ENCODE peak calls at places on chromosomes 11 and 22, in nine cellular contexts. One of them, this sample, is unnamed.
A peak's percentile ranks its signal among the peaks of the same experiment; 100 is the strongest.

GRCh38 chr11:23542816-23543215 is 682.5 kb upstream of the CCDC179 start:
- DNase-seq in activated CD4-positive, alpha-beta T cell treated with anti-CD3 and anti-CD28 coated beads, Interleukin-2, amount 50 U/mL, for 48 hours: no peak
- DNase-seq in AG09319: no peak
- DNase-seq in nephron progenitor cell: no peak
- DNase-seq in foreskin fibroblast: no peak
- DNase-seq in renal cortical epithelial cell: no peak
- DNase-seq in RWPE1: no peak
- DNase-seq in endothelial cell of umbilical vein: no peak
- DNase-seq in AG04450: no peak
- DNase-seq in this sample: no peak

GRCh38 chr11:2570211-2570811 is 125.5 kb downstream of the KCNQ1 start:
- DNase-seq in activated CD4-positive, alpha-beta T cell treated with anti-CD3 and anti-CD28 coated beads, Interleukin-2, amount 50 U/mL, for 48 hours: no peak
- DNase-seq in AG09319: no peak
- DNase-seq in nephron progenitor cell: no peak
- DNase-seq in foreskin fibroblast: no peak
- DNase-seq in renal cortical epithelial cell: no peak
- DNase-seq in RWPE1: no peak
- DNase-seq in endothelial cell of umbilical vein: no peak
- DNase-seq in AG04450: no peak
- DNase-seq in this sample: no peak

GRCh38 chr11:36447947-36448346 is 62.1 kb downstream of the TRAF6 start:
- DNase-seq in activated CD4-positive, alpha-beta T cell treated with anti-CD3 and anti-CD28 coated beads, Interleukin-2, amount 50 U/mL, for 48 hours: no peak
- DNase-seq in AG09319: no peak
- DNase-seq in nephron progenitor cell: no peak
- DNase-seq in foreskin fibroblast: no peak
- DNase-seq in renal cortical epithelial cell: no peak
- DNase-seq in RWPE1: peak; percentile 48
- DNase-seq in endothelial cell of umbilical vein: no peak
- DNase-seq in AG04450: no peak
- DNase-seq in this sample: no peak

GRCh38 chr11:125496465-125496817 is 376 bp upstream of the FEZ1 start:
- DNase-seq in activated CD4-positive, alpha-beta T cell treated with anti-CD3 and anti-CD28 coated beads, Interleukin-2, amount 50 U/mL, for 48 hours: no peak
- DNase-seq in AG09319: no peak
- DNase-seq in nephron progenitor cell: no peak
- DNase-seq in foreskin fibroblast: no peak
- DNase-seq in renal cortical epithelial cell: peak; percentile 15
- DNase-seq in RWPE1: no peak
- DNase-seq in endothelial cell of umbilical vein: no peak
- DNase-seq in AG04450: no peak
- DNase-seq in this sample: no peak

GRCh38 chr22:39958916-39959639 is 1.1 kb upstream of the TMA7B start:
- DNase-seq in activated CD4-positive, alpha-beta T cell treated with anti-CD3 and anti-CD28 coated beads, Interleukin-2, amount 50 U/mL, for 48 hours: no peak
- DNase-seq in AG09319: no peak
- DNase-seq in nephron progenitor cell: no peak
- DNase-seq in foreskin fibroblast: no peak
- DNase-seq in renal cortical epithelial cell: no peak
- DNase-seq in RWPE1: no peak
- DNase-seq in endothelial cell of umbilical vein: no peak
- DNase-seq in AG04450: no peak
- DNase-seq in this sample: no peak

GRCh38 chr11:123454060-123454651 is 24.1 kb downstream of the GRAMD1B start:
- DNase-seq in activated CD4-positive, alpha-beta T cell treated with anti-CD3 and anti-CD28 coated beads, Interleukin-2, amount 50 U/mL, for 48 hours: peak; percentile 82
- DNase-seq in AG09319: no peak
- DNase-seq in nephron progenitor cell: no peak
- DNase-seq in foreskin fibroblast: no peak
- DNase-seq in renal cortical epithelial cell: peak; percentile 42
- DNase-seq in RWPE1: peak; percentile 70
- DNase-seq in endothelial cell of umbilical vein: peak; percentile 26
- DNase-seq in AG04450: no peak
- DNase-seq in this sample: peak; percentile 68

GRCh38 chr11:44971185-44971584 is 20.5 kb upstream of the TP53I11 start:
- DNase-seq in activated CD4-positive, alpha-beta T cell treated with anti-CD3 and anti-CD28 coated beads, Interleukin-2, amount 50 U/mL, for 48 hours: no peak
- DNase-seq in AG09319: no peak
- DNase-seq in nephron progenitor cell: no peak
- DNase-seq in foreskin fibroblast: no peak
- DNase-seq in renal cortical epithelial cell: no peak
- DNase-seq in RWPE1: no peak
- DNase-seq in endothelial cell of umbilical vein: no peak
- DNase-seq in AG04450: no peak
- DNase-seq in this sample: no peak

GRCh38 chr11:3879216-3879966 is 23.9 kb downstream of the STIM1 start:
- DNase-seq in activated CD4-positive, alpha-beta T cell treated with anti-CD3 and anti-CD28 coated beads, Interleukin-2, amount 50 U/mL, for 48 hours: no peak
- DNase-seq in AG09319: no peak
- DNase-seq in nephron progenitor cell: no peak
- DNase-seq in foreskin fibroblast: no peak
- DNase-seq in renal cortical epithelial cell: no peak
- DNase-seq in RWPE1: no peak
- DNase-seq in endothelial cell of umbilical vein: no peak
- DNase-seq in AG04450: no peak
- DNase-seq in this sample: no peak

GRCh38 chr22:24128631-24129601 is 52.4 kb upstream of the SUSD2 start:
- DNase-seq in activated CD4-positive, alpha-beta T cell treated with anti-CD3 and anti-CD28 coated beads, Interleukin-2, amount 50 U/mL, for 48 hours: no peak
- DNase-seq in AG09319: no peak
- DNase-seq in nephron progenitor cell: no peak
- DNase-seq in foreskin fibroblast: no peak
- DNase-seq in renal cortical epithelial cell: no peak
- DNase-seq in RWPE1: no peak
- DNase-seq in endothelial cell of umbilical vein: no peak
- DNase-seq in AG04450: no peak
- DNase-seq in this sample: no peak

GRCh38 chr11:65576232-65576866 is 496 bp downstream of the EHBP1L1 start:
- DNase-seq in activated CD4-positive, alpha-beta T cell treated with anti-CD3 and anti-CD28 coated beads, Interleukin-2, amount 50 U/mL, for 48 hours: peak; percentile 53
- DNase-seq in AG09319: no peak
- DNase-seq in nephron progenitor cell: no peak
- DNase-seq in foreskin fibroblast: no peak
- DNase-seq in renal cortical epithelial cell: no peak
- DNase-seq in RWPE1: no peak
- DNase-seq in endothelial cell of umbilical vein: no peak
- DNase-seq in AG04450: no peak
- DNase-seq in this sample: no peak

GRCh38 chr11:69000831-69001245 is 12.2 kb downstream of the MRGPRF start:
- DNase-seq in activated CD4-positive, alpha-beta T cell treated with anti-CD3 and anti-CD28 coated beads, Interleukin-2, amount 50 U/mL, for 48 hours: no peak
- DNase-seq in AG09319: peak; percentile 70
- DNase-seq in nephron progenitor cell: no peak
- DNase-seq in foreskin fibroblast: peak; percentile 85
- DNase-seq in renal cortical epithelial cell: peak; percentile 68
- DNase-seq in RWPE1: peak; percentile 61
- DNase-seq in endothelial cell of umbilical vein: peak; percentile 92
- DNase-seq in AG04450: no peak
- DNase-seq in this sample: peak; percentile 90

GRCh38 chr11:94806436-94806835 is 38.3 kb downstream of the AMOTL1 start:
- DNase-seq in activated CD4-positive, alpha-beta T cell treated with anti-CD3 and anti-CD28 coated beads, Interleukin-2, amount 50 U/mL, for 48 hours: no peak
- DNase-seq in AG09319: no peak
- DNase-seq in nephron progenitor cell: no peak
- DNase-seq in foreskin fibroblast: peak; percentile 30
- DNase-seq in renal cortical epithelial cell: no peak
- DNase-seq in RWPE1: no peak
- DNase-seq in endothelial cell of umbilical vein: no peak
- DNase-seq in AG04450: no peak
- DNase-seq in this sample: peak; percentile 28

GRCh38 chr11:133901316-133901715 is 55.5 kb downstream of the IGSF9B start:
- DNase-seq in activated CD4-positive, alpha-beta T cell treated with anti-CD3 and anti-CD28 coated beads, Interleukin-2, amount 50 U/mL, for 48 hours: no peak
- DNase-seq in AG09319: no peak
- DNase-seq in nephron progenitor cell: no peak
- DNase-seq in foreskin fibroblast: no peak
- DNase-seq in renal cortical epithelial cell: no peak
- DNase-seq in RWPE1: no peak
- DNase-seq in endothelial cell of umbilical vein: no peak
- DNase-seq in AG04450: no peak
- DNase-seq in this sample: no peak

GRCh38 chr11:65423516-65424199 is 1.1 kb downstream of the NEAT1 start:
- DNase-seq in activated CD4-positive, alpha-beta T cell treated with anti-CD3 and anti-CD28 coated beads, Interleukin-2, amount 50 U/mL, for 48 hours: peak; percentile 57
- DNase-seq in AG09319: no peak
- DNase-seq in nephron progenitor cell: no peak
- DNase-seq in foreskin fibroblast: no peak
- DNase-seq in renal cortical epithelial cell: peak; percentile 4
- DNase-seq in RWPE1: no peak
- DNase-seq in endothelial cell of umbilical vein: peak; percentile 28
- DNase-seq in AG04450: no peak
- DNase-seq in this sample: peak; percentile 49

GRCh38 chr11:36840378-36840777 is 242.3 kb upstream of the RAG2 start:
- DNase-seq in activated CD4-positive, alpha-beta T cell treated with anti-CD3 and anti-CD28 coated beads, Interleukin-2, amount 50 U/mL, for 48 hours: no peak
- DNase-seq in AG09319: no peak
- DNase-seq in nephron progenitor cell: no peak
- DNase-seq in foreskin fibroblast: no peak
- DNase-seq in renal cortical epithelial cell: no peak
- DNase-seq in RWPE1: no peak
- DNase-seq in endothelial cell of umbilical vein: no peak
- DNase-seq in AG04450: no peak
- DNase-seq in this sample: no peak

GRCh38 chr22:20758688-20759087 is 15.2 kb upstream of the SERPIND1 start:
- DNase-seq in activated CD4-positive, alpha-beta T cell treated with anti-CD3 and anti-CD28 coated beads, Interleukin-2, amount 50 U/mL, for 48 hours: no peak
- DNase-seq in AG09319: no peak
- DNase-seq in nephron progenitor cell: no peak
- DNase-seq in foreskin fibroblast: no peak
- DNase-seq in renal cortical epithelial cell: no peak
- DNase-seq in RWPE1: no peak
- DNase-seq in endothelial cell of umbilical vein: peak; percentile 15
- DNase-seq in AG04450: no peak
- DNase-seq in this sample: no peak

GRCh38 chr11:111977141-111978027 is 40.2 kb downstream of the DIXDC1 start:
- DNase-seq in activated CD4-positive, alpha-beta T cell treated with anti-CD3 and anti-CD28 coated beads, Interleukin-2, amount 50 U/mL, for 48 hours: peak; percentile 32
- DNase-seq in AG09319: no peak
- DNase-seq in nephron progenitor cell: peak; percentile 76
- DNase-seq in foreskin fibroblast: peak; percentile 41
- DNase-seq in renal cortical epithelial cell: no peak
- DNase-seq in RWPE1: peak; percentile 41
- DNase-seq in endothelial cell of umbilical vein: peak; percentile 45
- DNase-seq in AG04450: no peak
- DNase-seq in this sample: peak; percentile 57

GRCh38 chr11:130129922-130130321 is 29.7 kb upstream of the ST14 start:
- DNase-seq in activated CD4-positive, alpha-beta T cell treated with anti-CD3 and anti-CD28 coated beads, Interleukin-2, amount 50 U/mL, for 48 hours: no peak
- DNase-seq in AG09319: no peak
- DNase-seq in nephron progenitor cell: no peak
- DNase-seq in foreskin fibroblast: no peak
- DNase-seq in renal cortical epithelial cell: no peak
- DNase-seq in RWPE1: no peak
- DNase-seq in endothelial cell of umbilical vein: no peak
- DNase-seq in AG04450: no peak
- DNase-seq in this sample: no peak

GRCh38 chr11:120230433-120231071 is 9.4 kb upstream of the POU2F3 start:
- DNase-seq in activated CD4-positive, alpha-beta T cell treated with anti-CD3 and anti-CD28 coated beads, Interleukin-2, amount 50 U/mL, for 48 hours: no peak
- DNase-seq in AG09319: no peak
- DNase-seq in nephron progenitor cell: no peak
- DNase-seq in foreskin fibroblast: no peak
- DNase-seq in renal cortical epithelial cell: no peak
- DNase-seq in RWPE1: no peak
- DNase-seq in endothelial cell of umbilical vein: no peak
- DNase-seq in AG04450: no peak
- DNase-seq in this sample: no peak

GRCh38 chr11:77073328-77074001 is 6.7 kb downstream of the CAPN5 start:
- DNase-seq in activated CD4-positive, alpha-beta T cell treated with anti-CD3 and anti-CD28 coated beads, Interleukin-2, amount 50 U/mL, for 48 hours: no peak
- DNase-seq in AG09319: peak; percentile 89
- DNase-seq in nephron progenitor cell: peak; percentile 36
- DNase-seq in foreskin fibroblast: peak; percentile 98
- DNase-seq in renal cortical epithelial cell: peak; percentile 74
- DNase-seq in RWPE1: peak; percentile 63
- DNase-seq in endothelial cell of umbilical vein: peak; percentile 88
- DNase-seq in AG04450: peak; percentile 80
- DNase-seq in this sample: peak; percentile 93

GRCh38 chr11:114017723-114018122 is 41.8 kb upstream of the ZBTB16 start:
- DNase-seq in activated CD4-positive, alpha-beta T cell treated with anti-CD3 and anti-CD28 coated beads, Interleukin-2, amount 50 U/mL, for 48 hours: no peak
- DNase-seq in AG09319: no peak
- DNase-seq in nephron progenitor cell: no peak
- DNase-seq in foreskin fibroblast: no peak
- DNase-seq in renal cortical epithelial cell: peak; percentile 8
- DNase-seq in RWPE1: no peak
- DNase-seq in endothelial cell of umbilical vein: no peak
- DNase-seq in AG04450: no peak
- DNase-seq in this sample: peak; percentile 23

GRCh38 chr11:25771605-25772004 is 560.3 kb upstream of the ANO3 start:
- DNase-seq in activated CD4-positive, alpha-beta T cell treated with anti-CD3 and anti-CD28 coated beads, Interleukin-2, amount 50 U/mL, for 48 hours: no peak
- DNase-seq in AG09319: no peak
- DNase-seq in nephron progenitor cell: no peak
- DNase-seq in foreskin fibroblast: no peak
- DNase-seq in renal cortical epithelial cell: no peak
- DNase-seq in RWPE1: no peak
- DNase-seq in endothelial cell of umbilical vein: no peak
- DNase-seq in AG04450: no peak
- DNase-seq in this sample: no peak

GRCh38 chr11:109424893-109425292 is 2.9 kb downstream of the C11orf87 start:
- DNase-seq in activated CD4-positive, alpha-beta T cell treated with anti-CD3 and anti-CD28 coated beads, Interleukin-2, amount 50 U/mL, for 48 hours: peak; percentile 20
- DNase-seq in AG09319: no peak
- DNase-seq in nephron progenitor cell: peak; percentile 88
- DNase-seq in foreskin fibroblast: no peak
- DNase-seq in renal cortical epithelial cell: peak; percentile 4
- DNase-seq in RWPE1: peak; percentile 26
- DNase-seq in endothelial cell of umbilical vein: no peak
- DNase-seq in AG04450: no peak
- DNase-seq in this sample: no peak

GRCh38 chr11:63841554-63841953 is 2.6 kb downstream of the MARK2 start:
- DNase-seq in activated CD4-positive, alpha-beta T cell treated with anti-CD3 and anti-CD28 coated beads, Interleukin-2, amount 50 U/mL, for 48 hours: no peak
- DNase-seq in AG09319: no peak
- DNase-seq in nephron progenitor cell: no peak
- DNase-seq in foreskin fibroblast: peak; percentile 33
- DNase-seq in renal cortical epithelial cell: peak; percentile 89
- DNase-seq in RWPE1: peak; percentile 44
- DNase-seq in endothelial cell of umbilical vein: peak; percentile 29
- DNase-seq in AG04450: no peak
- DNase-seq in this sample: peak; percentile 62

GRCh38 chr11:74678591-74679512 is 52.4 kb downstream of the CHRDL2 start:
- DNase-seq in activated CD4-positive, alpha-beta T cell treated with anti-CD3 and anti-CD28 coated beads, Interleukin-2, amount 50 U/mL, for 48 hours: no peak
- DNase-seq in AG09319: no peak
- DNase-seq in nephron progenitor cell: no peak
- DNase-seq in foreskin fibroblast: no peak
- DNase-seq in renal cortical epithelial cell: no peak
- DNase-seq in RWPE1: no peak
- DNase-seq in endothelial cell of umbilical vein: no peak
- DNase-seq in AG04450: no peak
- DNase-seq in this sample: peak; percentile 41

GRCh38 chr11:65589444-65590239 is 6.0 kb downstream of the KCNK7 start:
- DNase-seq in activated CD4-positive, alpha-beta T cell treated with anti-CD3 and anti-CD28 coated beads, Interleukin-2, amount 50 U/mL, for 48 hours: peak; percentile 33
- DNase-seq in AG09319: no peak
- DNase-seq in nephron progenitor cell: no peak
- DNase-seq in foreskin fibroblast: no peak
- DNase-seq in renal cortical epithelial cell: no peak
- DNase-seq in RWPE1: no peak
- DNase-seq in endothelial cell of umbilical vein: no peak
- DNase-seq in AG04450: no peak
- DNase-seq in this sample: no peak

GRCh38 chr11:101487775-101488174 is 96.0 kb downstream of the TRPC6 start:
- DNase-seq in activated CD4-positive, alpha-beta T cell treated with anti-CD3 and anti-CD28 coated beads, Interleukin-2, amount 50 U/mL, for 48 hours: no peak
- DNase-seq in AG09319: peak; percentile 65
- DNase-seq in nephron progenitor cell: no peak
- DNase-seq in foreskin fibroblast: peak; percentile 78
- DNase-seq in renal cortical epithelial cell: no peak
- DNase-seq in RWPE1: no peak
- DNase-seq in endothelial cell of umbilical vein: no peak
- DNase-seq in AG04450: peak; percentile 27
- DNase-seq in this sample: peak; percentile 23

GRCh38 chr11:44484211-44484610 is 81.3 kb upstream of the CD82 start:
- DNase-seq in activated CD4-positive, alpha-beta T cell treated with anti-CD3 and anti-CD28 coated beads, Interleukin-2, amount 50 U/mL, for 48 hours: peak; percentile 6
- DNase-seq in AG09319: no peak
- DNase-seq in nephron progenitor cell: peak; percentile 25
- DNase-seq in foreskin fibroblast: no peak
- DNase-seq in renal cortical epithelial cell: no peak
- DNase-seq in RWPE1: no peak
- DNase-seq in endothelial cell of umbilical vein: peak; percentile 12
- DNase-seq in AG04450: no peak
- DNase-seq in this sample: no peak